ENCODE peak calls at places on chromosomes 7 and 10, in four cellular contexts. X is A549, J is HCT116, B is K562. C is an unnamed sample.

GRCh38 chr10:100370976-100371706 is 24.1 kb downstream of the SCD start:
- DNase-seq in B (peak), J (peak), X (peak), C (peak)

GRCh38 chr10:117461766-117462423 is 80.7 kb upstream of the EMX2 start:
- DNase-seq in J (peak), B (no peak), X (peak), C (peak)

GRCh38 chr10:20466731-20467130 is 430.4 kb downstream of the NEBL start:
- DNase-seq in X (peak), B (no peak), J (no peak), C (no peak)

GRCh38 chr10:123906884-123907652 is 15.5 kb upstream of the CPXM2 start:
- DNase-seq in J (no peak), B (no peak), X (no peak), C (no peak)

GRCh38 chr7:133230591-133231194 is 22.2 kb upstream of the EXOC4 start:
- DNase-seq in J (peak), X (peak), B (peak), C (peak)

GRCh38 chr10:26269754-26270153 is 53.2 kb downstream of the GAD2 start:
- DNase-seq in J (peak), B (peak), X (peak), C (peak)

GRCh38 chr7:73768661-73769480 is 1.2 kb downstream of the CLDN3 start:
- DNase-seq in B (no peak), J (no peak), X (no peak), C (no peak)

GRCh38 chr7:36261019-36261754 is 108.1 kb downstream of the EEPD1 start:
- DNase-seq in B (no peak), X (no peak), J (no peak), C (peak)

GRCh38 chr7:72493850-72494661 is 81.9 kb upstream of the CALN1 start:
- DNase-seq in X (peak), B (peak), J (peak), C (peak)

GRCh38 chr7:115477193-115477651 is 553.3 kb downstream of the TFEC start:
- DNase-seq in J (no peak), B (no peak), X (no peak), C (no peak)

GRCh38 chr7:7164590-7164989 is 17.8 kb upstream of the C1GALT1 start:
- DNase-seq in J (no peak), X (no peak), B (no peak), C (no peak)

GRCh38 chr7:137670521-137671064 is 176.2 kb downstream of the DGKI start:
- DNase-seq in J (no peak), X (no peak), B (no peak), C (peak)

GRCh38 chr10:25226775-25227682 is 52.2 kb downstream of the GPR158 start:
- DNase-seq in X (no peak), B (peak), J (peak), C (peak)

GRCh38 chr10:131496351-131497052 is 185.0 kb upstream of the TCERG1L start:
- DNase-seq in B (no peak), J (no peak), X (no peak), C (no peak)

GRCh38 chr10:68880181-68880580 is 20.9 kb upstream of the DDX50 start:
- DNase-seq in X (no peak), B (no peak), J (no peak), C (no peak)

GRCh38 chr10:30046476-30046875 is 12.9 kb downstream of the JCAD start:
- DNase-seq in J (no peak), B (no peak), X (no peak), C (no peak)

GRCh38 chr10:30041394-30042105 is 17.8 kb downstream of the JCAD start:
- DNase-seq in X (no peak), B (no peak), J (no peak), C (peak)

GRCh38 chr10:30042820-30043219 is 16.6 kb downstream of the JCAD start:
- DNase-seq in B (no peak), J (no peak), X (no peak), C (no peak)

GRCh38 chr10:30045961-30046360 is 13.4 kb downstream of the JCAD start:
- DNase-seq in J (no peak), B (no peak), X (no peak), C (no peak)

DNA sequence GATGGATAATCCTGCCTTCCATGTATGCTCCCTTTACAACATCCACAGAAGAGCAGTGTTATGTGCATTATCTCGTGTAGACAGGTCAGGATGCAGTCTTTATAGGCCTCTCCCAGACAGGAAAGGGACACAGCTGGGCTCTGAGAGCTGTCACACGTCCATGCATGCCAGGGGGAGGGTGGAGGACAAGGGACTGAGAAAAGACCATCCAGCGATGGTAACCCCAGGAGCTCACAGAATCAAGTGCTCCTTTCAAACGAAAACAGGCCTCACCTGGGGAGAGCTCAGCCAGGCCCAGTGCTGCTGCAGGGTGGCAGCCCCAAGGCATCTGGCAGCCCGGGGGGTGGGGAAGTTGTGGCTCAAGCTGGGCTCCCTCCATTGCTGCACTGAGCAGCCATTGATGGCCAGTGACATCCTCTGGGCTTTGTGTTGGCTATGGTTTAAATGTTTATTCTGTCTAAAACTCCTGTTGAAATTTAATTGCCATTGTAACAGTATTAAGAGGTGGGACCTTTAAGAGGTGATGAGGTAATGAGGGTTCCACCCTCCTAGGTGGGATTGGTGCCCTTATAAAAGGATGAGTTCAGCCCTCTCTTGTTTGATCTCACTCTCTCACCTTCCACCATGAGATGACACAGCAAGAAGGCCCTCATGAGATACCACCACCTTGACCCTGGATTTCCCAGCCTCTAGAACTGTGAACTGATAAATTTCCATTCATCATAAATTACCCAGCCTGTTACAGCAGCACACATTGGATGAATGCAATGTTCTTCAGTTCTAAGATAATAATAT is 15.7 kb downstream of the JCAD start:
- DNase-seq in J (no peak), B (no peak), X (no peak), C (no peak)
- TF ChIP-seq POLR2A in J (no peak), B (no peak), X (no peak), C (no peak)

GRCh38 chr7:23928391-23928790 is 218.4 kb downstream of the STK31 start:
- DNase-seq in J (no peak), X (no peak), B (no peak), C (no peak)

GRCh38 chr7:23925088-23925487 is 215.1 kb downstream of the STK31 start:
- DNase-seq in J (no peak), B (no peak), X (no peak), C (no peak)

GRCh38 chr7:23927709-23928108 is 217.7 kb downstream of the STK31 start:
- DNase-seq in X (no peak), J (no peak), B (no peak), C (no peak)

GRCh38 chr7:23931633-23932032 is 221.6 kb downstream of the STK31 start:
- DNase-seq in X (no peak), B (no peak), J (no peak), C (no peak)

GRCh38 chr7:23930312-23930711 is 220.3 kb downstream of the STK31 start:
- DNase-seq in X (no peak), B (no peak), J (no peak), C (no peak)
- TF ChIP-seq MAX in X (no peak), B (no peak), J (no peak), C (no peak)

GRCh38 chr7:99469381-99470065 is 3.2 kb upstream of the ZNF789 start:
- DNase-seq in B (no peak), J (no peak), X (no peak), C (no peak)

GRCh38 chr7:99468336-99468918 is 2.5 kb upstream of the ATP5MF start:
- DNase-seq in J (no peak), B (no peak), X (no peak), C (no peak)

GRCh38 chr7:99473315-99473596 is 566 bp downstream of the ZNF789 start:
- DNase-seq in J (peak), X (peak), B (peak), C (peak)

GRCh38 chr7:99476107-99476506 is 3.4 kb downstream of the ZNF789 start:
- DNase-seq in X (no peak), B (no peak), J (no peak), C (no peak)

GRCh38 chr7:99472561-99473314 is at the start of gene ZNF789:
- DNase-seq in X (peak), J (peak), B (peak), C (peak)
- TF ChIP-seq POLR2A in X (peak), J (peak), B (peak), C (peak)

DNA sequence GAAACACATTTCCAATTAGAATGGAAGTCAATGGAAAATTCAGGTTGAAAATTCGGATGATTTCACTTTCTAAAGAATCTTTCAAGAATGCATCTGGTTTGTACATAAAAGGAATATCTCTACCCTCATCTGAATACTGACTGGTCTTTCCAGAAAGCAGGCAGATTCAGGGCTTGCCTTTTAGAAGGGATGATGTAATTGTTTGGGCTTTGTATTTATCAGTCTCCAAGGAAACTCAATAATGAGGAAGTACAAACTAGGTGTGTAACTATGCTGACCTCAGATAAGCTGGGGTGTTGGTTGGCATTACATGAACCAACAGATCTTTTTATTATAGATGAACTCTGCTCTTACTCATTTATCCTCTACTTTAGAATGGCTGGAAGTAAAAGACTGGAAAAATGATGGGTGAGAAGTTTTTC is 24.1 kb downstream of the PDLIM1 start:
- DNase-seq in B (peak), J (peak), X (peak), C (peak)
- TF ChIP-seq MAX in B (no peak), J (no peak), X (no peak), C (no peak)

C was measured in NB4.